ENCODE peak calls at places on chromosomes 6 and 20, in six cellular contexts. D, B, Y, O, C and Z are unnamed samples.

GRCh38 chr20:57205625-57206219 is 60.7 kb downstream of the BMP7 start:
- DNase-seq in O (peak), C (no peak), D (no peak), Y (no peak), B (no peak), Z (no peak)

GRCh38 chr20:44736170-44737021 is 9.3 kb upstream of the KCNK15 start:
- DNase-seq in Y (no peak), O (no peak), B (peak), D (peak), C (peak), Z (no peak)

GRCh38 chr6:167947716-167948115 is 49.8 kb upstream of the KIF25 start:
- DNase-seq in Y (no peak), D (no peak), B (no peak), O (no peak), C (no peak), Z (no peak)

GRCh38 chr6:147022041-147022440 is 182.2 kb upstream of the STXBP5 start:
- DNase-seq in C (no peak), D (no peak), B (no peak), O (no peak), Y (no peak), Z (no peak)

GRCh38 chr6:13445744-13446115 is 41.7 kb downstream of the GFOD1 start:
- DNase-seq in B (no peak), D (no peak), Y (no peak), O (no peak), C (no peak), Z (no peak)

GRCh38 chr6:31083742-31084354 is 28.5 kb downstream of the C6orf15 start:
- DNase-seq in Y (no peak), C (no peak), O (peak), B (peak), D (peak), Z (no peak)

GRCh38 chr20:53883098-53883762 is 187.2 kb downstream of the BCAS1 start:
- DNase-seq in D (no peak), Y (no peak), B (no peak), O (no peak), C (no peak), Z (no peak)

GRCh38 chr6:7559651-7560385 is 18.3 kb downstream of the DSP start:
- DNase-seq in O (no peak), B (no peak), D (no peak), Y (no peak), C (no peak), Z (no peak)

GRCh38 chr20:56885521-56885920 is 256.4 kb downstream of the TFAP2C start:
- DNase-seq in Y (no peak), B (no peak), C (no peak), D (no peak), O (no peak), Z (no peak)

GRCh38 chr6:71524201-71524600 is 235.6 kb downstream of the OGFRL1 start:
- DNase-seq in B (no peak), C (no peak), O (no peak), Y (no peak), D (no peak), Z (no peak)

GRCh38 chr20:5933802-5934436 is 16.4 kb downstream of the TRMT6 start:
- DNase-seq in B (peak), C (no peak), D (no peak), O (no peak), Y (no peak), Z (no peak)

GRCh38 chr6:106118835-106119443 is 32.8 kb downstream of the PRDM1 start:
- DNase-seq in O (no peak), Y (no peak), D (no peak), B (no peak), C (no peak), Z (no peak)

GRCh38 chr6:17600527-17601388 is 656 bp downstream of the FAM8A1 start:
- DNase-seq in O (peak), C (peak), B (peak), D (no peak), Y (peak), Z (no peak)

GRCh38 chr6:7887278-7887991 is 23.2 kb downstream of the TXNDC5 start:
- DNase-seq in C (no peak), O (no peak), Y (no peak), B (peak), D (no peak), Z (no peak)

GRCh38 chr20:44154521-44155001 is 32.4 kb downstream of the JPH2 start:
- DNase-seq in O (no peak), B (no peak), D (no peak), Y (no peak), C (no peak), Z (no peak)

GRCh38 chr20:5658897-5659296 is 91.3 kb upstream of the SHLD1 start:
- DNase-seq in Y (no peak), O (peak), B (peak), C (peak), D (no peak), Z (peak)

GRCh38 chr20:57264151-57264792 is 2.2 kb downstream of the BMP7 start:
- DNase-seq in Y (no peak), D (no peak), O (no peak), C (no peak), B (no peak), Z (no peak)

GRCh38 chr6:11833626-11834592 is 55.3 kb upstream of the ADTRP start:
- DNase-seq in O (no peak), B (no peak), C (no peak), Y (no peak), D (no peak), Z (no peak)

GRCh38 chr6:132598473-132598872 is 8.9 kb upstream of the TAAR5 start:
- DNase-seq in C (no peak), Y (no peak), O (no peak), B (no peak), D (no peak), Z (peak)

GRCh38 chr20:3472105-3472504 is 1.3 kb downstream of the ATRN start:
- DNase-seq in D (no peak), O (no peak), B (no peak), C (no peak), Y (no peak), Z (no peak)

GRCh38 chr6:110476046-110476849 is at the start of gene SLC22A16:
- DNase-seq in C (no peak), D (no peak), Y (peak), O (no peak), B (no peak), Z (no peak)

GRCh38 chr6:139364302-139364981 is 10.0 kb downstream of the CITED2 start:
- DNase-seq in B (peak), O (no peak), C (no peak), Y (no peak), D (no peak), Z (no peak)

GRCh38 chr6:37483502-37483901 is 16.2 kb downstream of the CCDC167 start:
- DNase-seq in O (no peak), C (no peak), D (no peak), Y (no peak), B (no peak), Z (no peak)

GRCh38 chr6:54655162-54655561 is 191.4 kb upstream of the FAM83B start:
- DNase-seq in Y (no peak), D (no peak), O (no peak), B (no peak), C (no peak), Z (no peak)

GRCh38 chr6:88952065-88952704 is 11.2 kb downstream of the RNGTT start:
- DNase-seq in B (no peak), O (no peak), D (no peak), Y (no peak), C (no peak), Z (peak)

GRCh38 chr20:64230461-64231145 is 24.9 kb upstream of the PCMTD2 start:
- DNase-seq in D (no peak), Y (peak), O (peak), B (no peak), C (no peak), Z (no peak)

GRCh38 chr6:37524025-37524647 is 24.4 kb upstream of the CCDC167 start:
- DNase-seq in O (no peak), B (peak), D (no peak), C (no peak), Y (no peak), Z (no peak)

GRCh38 chr6:169239181-169239580 is 14.5 kb downstream of the THBS2 start:
- DNase-seq in B (no peak), C (no peak), Y (no peak), D (no peak), O (no peak), Z (no peak)

GRCh38 chr6:153150400-153150766 is 19.3 kb upstream of the RGS17 start:
- DNase-seq in D (no peak), C (no peak), Y (no peak), B (no peak), O (no peak), Z (no peak)

GRCh38 chr6:153145591-153145990 is 14.5 kb upstream of the RGS17 start:
- DNase-seq in O (no peak), Y (no peak), D (no peak), C (no peak), B (no peak), Z (no peak)

GRCh38 chr6:153146413-153146812 is 15.3 kb upstream of the RGS17 start:
- DNase-seq in O (no peak), D (no peak), C (no peak), Y (no peak), B (no peak), Z (no peak)

DNA sequence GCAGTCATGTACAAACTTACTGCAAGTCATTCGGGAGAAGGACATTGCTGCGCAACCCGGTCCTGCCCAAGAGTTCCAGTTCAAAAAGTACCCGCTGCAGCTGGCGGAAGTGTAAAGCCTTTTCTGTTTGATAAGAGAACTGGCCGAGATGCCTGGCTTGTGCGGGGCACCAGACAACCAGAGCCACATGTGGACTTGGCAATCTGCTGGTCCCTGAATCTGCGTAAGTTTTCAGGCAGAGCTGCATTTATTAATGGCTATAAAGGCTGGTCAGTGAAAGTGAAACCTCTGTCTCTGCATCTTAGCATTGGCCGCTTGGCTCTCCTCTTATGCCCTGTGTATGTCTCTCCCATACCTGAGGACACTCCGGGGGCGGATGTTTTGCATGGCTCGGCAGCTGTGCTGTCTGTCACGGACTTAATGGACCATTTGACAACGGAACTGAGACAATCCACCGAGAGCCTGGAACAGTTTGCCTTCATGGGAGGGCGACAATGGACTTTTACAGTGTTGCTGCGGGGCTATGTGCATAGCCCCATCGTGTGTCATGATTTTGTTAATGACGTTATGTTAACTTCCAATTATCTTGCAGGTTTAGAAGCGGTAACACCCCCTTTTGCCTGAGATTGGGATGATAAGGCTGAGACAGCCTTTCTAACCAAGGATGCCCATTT is 19.8 kb upstream of the RGS17 start:
- DNase-seq in B (no peak), O (no peak), D (no peak), C (no peak), Y (no peak), Z (no peak)
- TF ChIP-seq CTCF in B (no peak), O (no peak), D (no peak), C (no peak), Y (no peak), Z (no peak)

GRCh38 chr6:47078991-47079390 is 36.9 kb upstream of the ADGRF1 start:
- DNase-seq in C (no peak), Y (no peak), B (no peak), O (no peak), D (no peak), Z (no peak)
- H3K4me3 ChIP-seq in C (no peak), Y (no peak), B (no peak), O (no peak), D (no peak), Z (no peak)

DNA sequence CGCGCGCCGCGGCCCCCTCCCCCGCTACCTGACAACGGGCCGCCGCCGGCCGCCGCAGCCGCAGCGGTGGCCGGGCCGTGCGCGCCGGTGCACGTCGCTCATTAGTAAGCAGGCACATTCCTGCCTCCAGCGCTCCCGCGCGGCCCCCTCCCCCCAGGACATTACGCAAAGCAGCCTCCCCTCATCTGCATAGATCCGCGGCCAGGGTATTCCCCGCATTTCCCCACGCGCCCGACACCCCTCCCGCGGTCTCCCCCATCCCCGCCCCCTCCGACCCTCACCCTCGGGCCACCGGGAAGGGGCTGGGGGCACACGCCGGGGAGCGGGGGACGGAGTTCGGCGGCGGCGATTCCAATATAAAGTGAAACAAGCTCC is at the start of gene HIVEP2:
- DNase-seq in O (peak), Y (peak), C (peak), D (no peak), B (peak), Z (peak)
- TF ChIP-seq CTCF in O (no peak), Y (no peak), C (no peak), D (no peak), B (peak), Z (no peak)

GRCh38 chr6:27865952-27866369 is 46.2 kb downstream of the OR2B2 start:
- DNase-seq in C (no peak), Y (no peak), B (no peak), D (no peak), O (no peak), Z (no peak)
- H3K4me3 ChIP-seq in C (peak), Y (peak), B (peak), D (peak), O (peak), Z (peak)

GRCh38 chr6:104789770-104790190 is 69.9 kb downstream of the HACE1 start:
- DNase-seq in B (peak), C (no peak), Y (no peak), D (no peak), O (no peak), Z (no peak)
- TF ChIP-seq CTCF in B (peak), C (peak), Y (peak), D (no peak), O (peak), Z (peak)

DNA sequence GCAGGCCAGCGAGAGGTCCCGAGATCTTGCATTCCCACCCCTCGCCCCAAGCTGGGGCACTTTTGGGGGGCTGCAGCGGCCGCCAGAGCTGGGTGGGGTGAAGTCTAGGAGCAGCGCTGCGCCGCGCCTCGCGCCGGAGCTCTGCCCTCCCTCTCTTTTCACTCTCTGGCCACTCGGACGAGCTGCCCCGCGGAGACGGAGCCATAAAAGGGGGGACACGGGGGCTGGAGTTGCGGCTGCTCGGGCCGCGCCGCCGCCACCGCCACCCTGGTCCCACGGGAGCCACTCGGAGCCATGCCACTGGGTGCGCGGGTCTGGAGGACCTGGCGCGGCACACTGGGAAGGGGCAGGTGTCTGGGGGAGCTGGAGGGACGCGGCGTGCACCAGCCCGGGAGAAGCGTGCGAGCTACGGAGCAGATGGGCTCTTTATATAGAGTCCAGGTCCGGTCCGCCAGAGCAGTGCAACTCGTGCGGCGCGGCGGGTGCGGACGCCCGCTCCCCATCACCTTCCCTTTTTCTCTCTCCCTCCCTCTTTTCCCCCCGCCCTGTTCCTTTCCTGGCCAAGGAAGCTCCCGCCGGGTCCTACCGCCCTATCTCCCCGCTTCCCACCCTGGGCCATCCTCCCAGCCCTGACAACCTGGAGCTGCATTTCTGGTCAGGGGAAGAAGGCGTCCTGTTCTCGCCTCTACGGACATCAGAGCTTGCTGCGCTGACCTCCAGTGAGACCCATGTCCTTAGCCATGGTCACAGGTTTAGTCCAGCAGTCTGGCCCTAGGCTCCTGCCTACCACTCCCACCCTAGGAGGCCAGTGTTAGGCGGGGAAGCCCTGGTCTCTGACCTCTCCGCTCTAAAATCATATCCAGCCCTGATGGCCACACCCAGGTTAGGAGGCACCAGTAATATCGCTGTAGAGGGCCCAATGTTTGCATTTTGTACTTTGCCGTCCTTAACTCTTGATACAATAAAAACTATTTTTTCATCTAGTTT is 883 bp upstream of the HTR1B start:
- DNase-seq in Y (no peak), B (peak), O (peak), C (no peak), D (no peak), Z (no peak)
- H3K4me3 ChIP-seq in Y (peak), B (peak), O (peak), C (peak), D (peak), Z (peak)

GRCh38 chr6:107132330-107132954 is 17.1 kb upstream of the BEND3 start:
- DNase-seq in C (no peak), D (no peak), B (peak), O (no peak), Y (no peak), Z (no peak)
- TF ChIP-seq CTCF in C (peak), D (peak), B (peak), O (peak), Y (peak), Z (peak)